ENCODE peak calls at places on chromosomes 12 and 14, in four cellular contexts. One of them, this sample, is unnamed.

GRCh38 chr12:121805800-121806555 is 2.2 kb downstream of the SETD1B start:
- DNase-seq in A549: peak
- DNase-seq in PC-3: peak
- DNase-seq in IMR-90: no peak
- DNase-seq in this sample: no peak

GRCh38 chr12:27331299-27331926 is 1.2 kb upstream of the BMAL2 start:
- DNase-seq in A549: peak
- DNase-seq in PC-3: peak
- DNase-seq in IMR-90: peak
- DNase-seq in this sample: peak

GRCh38 chr12:18123707-18124106 is 33.7 kb upstream of the RERGL start:
- DNase-seq in A549: no peak
- DNase-seq in PC-3: no peak
- DNase-seq in IMR-90: no peak
- DNase-seq in this sample: no peak

GRCh38 chr12:112904571-112904970 is 2.2 kb upstream of the OAS1 start:
- DNase-seq in A549: peak
- DNase-seq in PC-3: peak
- DNase-seq in IMR-90: no peak
- DNase-seq in this sample: no peak

GRCh38 chr14:68623307-68623706 is 169.6 kb downstream of the ZFP36L1 start:
- DNase-seq in A549: no peak
- DNase-seq in PC-3: no peak
- DNase-seq in IMR-90: no peak
- DNase-seq in this sample: no peak

GRCh38 chr14:67187826-67188225 is 1.4 kb upstream of the GARIN2 start:
- DNase-seq in A549: peak
- DNase-seq in PC-3: peak
- DNase-seq in IMR-90: peak
- DNase-seq in this sample: no peak

GRCh38 chr12:86196465-86196864 is 59.7 kb downstream of the MGAT4C start:
- DNase-seq in A549: no peak
- DNase-seq in PC-3: no peak
- DNase-seq in IMR-90: no peak
- DNase-seq in this sample: no peak

GRCh38 chr14:32254952-32255679 is 52.0 kb upstream of the RNU6-8 start:
- DNase-seq in A549: peak
- DNase-seq in PC-3: peak
- DNase-seq in IMR-90: peak
- DNase-seq in this sample: peak

GRCh38 chr12:4858385-4858784 is 51.3 kb upstream of the KCNA1 start:
- DNase-seq in A549: no peak
- DNase-seq in PC-3: no peak
- DNase-seq in IMR-90: no peak
- DNase-seq in this sample: no peak

GRCh38 chr12:40312982-40313576 is 88.3 kb downstream of the LRRK2 start:
- DNase-seq in A549: peak
- DNase-seq in PC-3: peak
- DNase-seq in IMR-90: peak
- DNase-seq in this sample: peak

GRCh38 chr12:100672075-100672592 is 98.7 kb downstream of the GAS2L3 start:
- DNase-seq in A549: peak
- DNase-seq in PC-3: peak
- DNase-seq in IMR-90: no peak
- DNase-seq in this sample: peak

GRCh38 chr14:64465856-64466554 is 706 bp downstream of the AKAP5 start:
- DNase-seq in A549: peak
- DNase-seq in PC-3: peak
- DNase-seq in IMR-90: peak
- DNase-seq in this sample: no peak

GRCh38 chr14:36665887-36666415 is 4.3 kb downstream of the PAX9 start:
- DNase-seq in A549: no peak
- DNase-seq in PC-3: peak
- DNase-seq in IMR-90: no peak
- DNase-seq in this sample: no peak

GRCh38 chr14:75022655-75023054 is 19.9 kb downstream of the EIF2B2 start:
- DNase-seq in A549: peak
- DNase-seq in PC-3: peak
- DNase-seq in IMR-90: no peak
- DNase-seq in this sample: no peak

GRCh38 chr14:54901380-54902142 is 1.1 kb downstream of the GCH1 start:
- DNase-seq in A549: peak
- DNase-seq in PC-3: peak
- DNase-seq in IMR-90: no peak
- DNase-seq in this sample: no peak

GRCh38 chr14:54278087-54278486 is 118.7 kb upstream of the CDKN3 start:
- DNase-seq in A549: no peak
- DNase-seq in PC-3: no peak
- DNase-seq in IMR-90: no peak
- DNase-seq in this sample: no peak

GRCh38 chr14:64725360-64725815 is 21.2 kb downstream of the PLEKHG3 start:
- DNase-seq in A549: no peak
- DNase-seq in PC-3: no peak
- DNase-seq in IMR-90: no peak
- DNase-seq in this sample: no peak

GRCh38 chr14:85531141-85531593 is 1.2 kb downstream of the FLRT2 start:
- DNase-seq in A549: peak
- DNase-seq in PC-3: no peak
- DNase-seq in IMR-90: peak
- DNase-seq in this sample: no peak

GRCh38 chr12:92593734-92594402 is 108.9 kb upstream of the PLEKHG7 start:
- DNase-seq in A549: peak
- DNase-seq in PC-3: peak
- DNase-seq in IMR-90: peak
- DNase-seq in this sample: peak

GRCh38 chr14:56195727-56196126 is 77.5 kb downstream of the PELI2 start:
- DNase-seq in A549: no peak
- DNase-seq in PC-3: peak
- DNase-seq in IMR-90: peak
- DNase-seq in this sample: peak

GRCh38 chr12:15563683-15564082 is 225.5 kb downstream of the EPS8 start:
- DNase-seq in A549: no peak
- DNase-seq in PC-3: no peak
- DNase-seq in IMR-90: peak
- DNase-seq in this sample: no peak

GRCh38 chr12:91383106-91383505 is 200.5 kb upstream of the DCN start:
- DNase-seq in A549: no peak
- DNase-seq in PC-3: no peak
- DNase-seq in IMR-90: peak
- DNase-seq in this sample: no peak

GRCh38 chr14:54343276-54344121 is 53.3 kb upstream of the CDKN3 start:
- DNase-seq in A549: no peak
- DNase-seq in PC-3: peak
- DNase-seq in IMR-90: no peak
- DNase-seq in this sample: no peak

GRCh38 chr14:93971635-93972027 is 4.7 kb downstream of the ASB2 start:
- DNase-seq in A549: no peak
- DNase-seq in PC-3: no peak
- DNase-seq in IMR-90: no peak
- DNase-seq in this sample: no peak

GRCh38 chr14:104559769-104560585 is 19.6 kb upstream of the C14orf180 start:
- DNase-seq in A549: no peak
- DNase-seq in PC-3: no peak
- DNase-seq in IMR-90: no peak
- DNase-seq in this sample: no peak

GRCh38 chr14:100591453-100592371 is 4.5 kb upstream of the BEGAIN start:
- DNase-seq in A549: no peak
- DNase-seq in PC-3: no peak
- DNase-seq in IMR-90: no peak
- DNase-seq in this sample: no peak

GRCh38 chr12:120984351-120984898 is 6.1 kb downstream of the HNF1A start:
- DNase-seq in A549: peak
- DNase-seq in PC-3: no peak
- DNase-seq in IMR-90: no peak
- DNase-seq in this sample: no peak

GRCh38 chr14:95523051-95523817 is 6.8 kb upstream of the SYNE3 start:
- DNase-seq in A549: no peak
- DNase-seq in PC-3: peak
- DNase-seq in IMR-90: peak
- DNase-seq in this sample: no peak

GRCh38 chr14:73943083-73943482 is 6.8 kb downstream of the FAM161B start:
- DNase-seq in A549: peak
- DNase-seq in PC-3: peak
- DNase-seq in IMR-90: peak
- DNase-seq in this sample: no peak

GRCh38 chr12:79194595-79194994 is 330.0 kb downstream of the SYT1 start:
- DNase-seq in A549: no peak
- DNase-seq in PC-3: peak
- DNase-seq in IMR-90: peak
- DNase-seq in this sample: no peak

GRCh38 chr14:84961637-84962036 is 568.3 kb upstream of the FLRT2 start:
- DNase-seq in A549: no peak
- DNase-seq in PC-3: no peak
- DNase-seq in IMR-90: no peak
- DNase-seq in this sample: no peak

GRCh38 chr14:35213869-35214387 is 78.3 kb upstream of the PSMA6 start:
- DNase-seq in A549: peak
- DNase-seq in PC-3: peak
- DNase-seq in IMR-90: peak
- DNase-seq in this sample: no peak

GRCh38 chr12:46499901-46500300 is 127.3 kb upstream of the SLC38A2 start:
- DNase-seq in A549: no peak
- DNase-seq in PC-3: no peak
- DNase-seq in IMR-90: no peak
- DNase-seq in this sample: peak

GRCh38 chr12:48189331-48190125 is 6.1 kb downstream of the CCDC184 start:
- DNase-seq in A549: peak
- DNase-seq in PC-3: peak
- DNase-seq in IMR-90: peak
- DNase-seq in this sample: peak

GRCh38 chr12:64889434-64890216 is 65.2 kb downstream of the TBC1D30 start:
- DNase-seq in A549: no peak
- DNase-seq in PC-3: peak
- DNase-seq in IMR-90: peak
- DNase-seq in this sample: no peak
- H3K4me2 ChIP-seq in A549: no peak
- H3K4me2 ChIP-seq in PC-3: peak
- H3K4me2 ChIP-seq in IMR-90: no peak
- H3K4me2 ChIP-seq in this sample: no peak

GRCh38 chr12:44846826-44847225 is 29.3 kb downstream of the NELL2 start:
- DNase-seq in A549: no peak
- DNase-seq in PC-3: no peak
- DNase-seq in IMR-90: no peak
- DNase-seq in this sample: no peak
- H3K4me2 ChIP-seq in A549: no peak
- H3K4me2 ChIP-seq in PC-3: no peak
- H3K4me2 ChIP-seq in IMR-90: no peak
- H3K4me2 ChIP-seq in this sample: peak

GRCh38 chr12:96237465-96238077 is 43.4 kb downstream of the ELK3 start:
- DNase-seq in A549: no peak
- DNase-seq in PC-3: peak
- DNase-seq in IMR-90: peak
- DNase-seq in this sample: no peak
- H3K4me2 ChIP-seq in A549: no peak
- H3K4me2 ChIP-seq in PC-3: peak
- H3K4me2 ChIP-seq in IMR-90: peak
- H3K4me2 ChIP-seq in this sample: no peak

DNA sequence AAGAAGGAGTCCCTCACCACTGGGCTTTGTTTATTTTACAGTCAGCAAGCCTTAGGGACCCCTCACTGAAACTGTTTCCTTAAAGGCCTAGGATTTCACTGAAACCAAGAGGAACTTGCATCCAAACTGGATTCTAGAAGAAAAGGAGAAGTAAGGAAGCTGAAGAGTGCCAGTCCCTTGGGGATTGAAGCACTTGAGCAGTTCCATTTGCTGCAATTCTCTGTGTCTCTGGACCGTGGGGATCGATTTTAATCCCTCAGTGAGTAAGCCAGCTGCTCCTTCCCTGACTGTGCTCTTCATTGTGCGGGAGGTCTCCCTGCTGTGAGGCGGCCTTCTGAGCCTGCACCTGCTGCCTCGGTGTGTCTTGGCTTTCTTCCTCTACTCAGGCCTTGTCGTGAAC is 132.5 kb downstream of the SLC38A6 start:
- DNase-seq in A549: no peak
- DNase-seq in PC-3: no peak
- DNase-seq in IMR-90: no peak
- DNase-seq in this sample: no peak
- H3K4me2 ChIP-seq in A549: no peak
- H3K4me2 ChIP-seq in PC-3: no peak
- H3K4me2 ChIP-seq in IMR-90: no peak
- H3K4me2 ChIP-seq in this sample: no peak

GRCh38 chr12:53985358-53985899 is 483 bp downstream of the HOXC10 start:
- DNase-seq in A549: no peak
- DNase-seq in PC-3: no peak
- DNase-seq in IMR-90: no peak
- DNase-seq in this sample: no peak
- H3K4me2 ChIP-seq in A549: peak
- H3K4me2 ChIP-seq in PC-3: peak
- H3K4me2 ChIP-seq in IMR-90: no peak
- H3K4me2 ChIP-seq in this sample: peak

GRCh38 chr12:94047781-94048567 is 100.4 kb upstream of the PLXNC1 start:
- DNase-seq in A549: no peak
- DNase-seq in PC-3: no peak
- DNase-seq in IMR-90: no peak
- DNase-seq in this sample: no peak
- H3K4me2 ChIP-seq in A549: no peak
- H3K4me2 ChIP-seq in PC-3: no peak
- H3K4me2 ChIP-seq in IMR-90: no peak
- H3K4me2 ChIP-seq in this sample: no peak

GRCh38 chr14:29390046-29390841 is 537.4 kb downstream of the PRKD1 start:
- DNase-seq in A549: no peak
- DNase-seq in PC-3: no peak
- DNase-seq in IMR-90: no peak
- DNase-seq in this sample: no peak

GRCh38 chr14:29392287-29392686 is 535.4 kb downstream of the PRKD1 start:
- DNase-seq in A549: no peak
- DNase-seq in PC-3: no peak
- DNase-seq in IMR-90: no peak
- DNase-seq in this sample: no peak
- H3K4me2 ChIP-seq in A549: no peak
- H3K4me2 ChIP-seq in PC-3: no peak
- H3K4me2 ChIP-seq in IMR-90: no peak
- H3K4me2 ChIP-seq in this sample: no peak

DNA sequence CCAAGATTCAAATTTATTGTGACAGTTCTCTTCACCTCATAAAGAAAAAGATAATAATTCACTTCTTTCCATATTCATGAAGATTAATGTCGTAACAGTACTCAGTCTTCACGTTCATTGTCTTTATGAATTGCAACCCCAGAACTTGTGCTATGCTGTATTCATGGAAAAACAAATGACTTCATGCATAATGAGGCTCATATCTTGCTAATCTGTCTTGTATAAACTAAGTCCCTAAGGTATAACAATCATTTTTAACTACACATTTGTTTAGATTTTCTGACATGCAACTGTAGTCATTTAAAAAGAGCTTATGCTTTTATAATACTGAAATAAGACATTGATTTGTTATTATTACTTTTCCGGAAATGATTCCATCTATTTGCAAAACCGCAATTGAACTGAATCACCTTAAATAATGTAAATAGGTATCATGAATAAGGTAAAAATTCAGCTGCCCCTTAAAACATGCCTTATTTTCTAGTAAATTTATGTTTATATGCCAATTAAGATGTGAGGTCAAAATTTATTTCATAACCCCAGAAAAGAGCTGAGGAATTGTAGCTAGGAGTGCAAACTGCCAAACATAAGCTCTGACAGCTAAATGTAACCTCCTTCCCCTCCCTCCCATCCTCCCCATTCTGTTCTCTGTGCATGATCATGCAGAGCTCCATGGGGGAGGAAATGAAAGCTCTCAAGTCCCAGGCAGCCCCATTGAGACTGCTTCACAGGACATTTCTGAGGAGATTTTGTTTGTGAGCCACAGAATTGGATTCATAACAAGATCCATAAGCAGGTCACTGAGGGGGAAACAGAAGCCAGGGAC is 301.6 kb downstream of the ATP23 start:
- DNase-seq in A549: no peak
- DNase-seq in PC-3: no peak
- DNase-seq in IMR-90: peak
- DNase-seq in this sample: no peak
- H3K4me2 ChIP-seq in A549: no peak
- H3K4me2 ChIP-seq in PC-3: no peak
- H3K4me2 ChIP-seq in IMR-90: no peak
- H3K4me2 ChIP-seq in this sample: no peak